ENCODE peak calls at places on chromosomes 11 and 22, in six cellular contexts. D, A, W, J, U and L are unnamed samples. For H3K27me3, the result is how much of the 10 kb centered on the place peaks cover.

GRCh38 chr11:10453261-10453660 is 1.8 kb upstream of the AMPD3 start:
- DNase-seq in A (no peak), U (no peak), W (no peak), J (peak), D (no peak), L (peak)

GRCh38 chr11:75476716-75477613 is 44.0 kb upstream of the KLHL35 start:
- DNase-seq in J (no peak), A (no peak), W (no peak), U (no peak), D (no peak), L (no peak)

GRCh38 chr22:45042263-45042662 is 32.5 kb upstream of the PHF21B start:
- DNase-seq in D (no peak), U (no peak), A (no peak), W (no peak), J (no peak), L (no peak)

GRCh38 chr11:126969865-126970479 is 30.6 kb downstream of the KIRREL3 start:
- DNase-seq in W (no peak), A (no peak), D (no peak), J (peak), U (no peak), L (no peak)

GRCh38 chr11:18115360-18116127 is 9.7 kb upstream of the SAAL1 start:
- DNase-seq in U (no peak), W (peak), D (peak), A (no peak), J (peak), L (peak)

GRCh38 chr11:62338218-62338617 is 970 bp downstream of the ASRGL1 start:
- DNase-seq in A (no peak), J (no peak), D (no peak), U (no peak), W (no peak), L (no peak)

GRCh38 chr11:21056644-21057043 is 387.3 kb downstream of the NELL1 start:
- DNase-seq in J (no peak), A (no peak), D (no peak), W (no peak), U (no peak), L (no peak)

GRCh38 chr22:39623603-39624500 is 53.3 kb downstream of the CACNA1I start:
- DNase-seq in J (no peak), U (no peak), D (no peak), A (no peak), W (no peak), L (no peak)

GRCh38 chr11:8229299-8230177 is 34.1 kb downstream of the LMO1 start:
- DNase-seq in U (peak), J (no peak), D (no peak), W (no peak), A (peak), L (peak)

GRCh38 chr22:43315687-43316217 is 27.4 kb downstream of the SCUBE1 start:
- DNase-seq in D (no peak), A (no peak), J (no peak), W (no peak), U (no peak), L (no peak)

GRCh38 chr11:66126808-66127555 is 56.9 kb downstream of the PACS1 start:
- DNase-seq in A (peak), J (peak), W (no peak), U (no peak), D (peak), L (peak)

GRCh38 chr22:44883011-44883421 is 126.8 kb downstream of the PHF21B start:
- DNase-seq in W (no peak), U (no peak), A (peak), D (no peak), J (no peak), L (no peak)

GRCh38 chr11:19646921-19647320 is 65.7 kb upstream of the NAV2 start:
- DNase-seq in W (peak), U (no peak), A (no peak), D (peak), J (peak), L (no peak)

GRCh38 chr11:120546312-120547205 is 35.0 kb downstream of the GRIK4 start:
- DNase-seq in J (peak), A (no peak), W (peak), D (no peak), U (peak), L (peak)

GRCh38 chr22:46054091-46054877 is 77.3 kb upstream of the WNT7B start:
- DNase-seq in A (no peak), J (peak), D (no peak), U (peak), W (no peak), L (no peak)

GRCh38 chr11:116601734-116602636 is 170.8 kb downstream of the BUD13 start:
- DNase-seq in D (no peak), W (no peak), J (peak), U (no peak), A (no peak), L (no peak)

GRCh38 chr22:31853736-31854500 is 90.4 kb upstream of the YWHAH start:
- DNase-seq in D (no peak), A (no peak), J (peak), W (no peak), U (no peak), L (no peak)

GRCh38 chr11:63764712-63765631 is 3.6 kb downstream of the ZFTA start:
- DNase-seq in J (no peak), U (peak), D (no peak), A (no peak), W (no peak), L (no peak)

GRCh38 chr11:64802370-64803162 is 448 bp downstream of the MAP4K2 start:
- DNase-seq in J (no peak), W (no peak), U (no peak), A (no peak), D (no peak), L (no peak)

GRCh38 chr11:123588117-123588815 is 66.2 kb downstream of the SCN3B start:
- DNase-seq in D (no peak), A (no peak), W (no peak), U (no peak), J (no peak), L (no peak)

GRCh38 chr11:112999518-112999917 is 38.3 kb downstream of the NCAM1 start:
- DNase-seq in D (no peak), U (no peak), W (no peak), A (no peak), J (no peak), L (no peak)

GRCh38 chr22:26403827-26404226 is 25.2 kb upstream of the ASPHD2 start:
- DNase-seq in U (no peak), W (no peak), D (no peak), A (no peak), J (no peak), L (no peak)

GRCh38 chr11:15073361-15074205 is at the start of gene CALCB:
- DNase-seq in D (no peak), J (peak), W (no peak), U (no peak), A (no peak), L (no peak)

GRCh38 chr22:33000342-33001280 is 57.6 kb downstream of the SYN3 start:
- DNase-seq in A (peak), D (peak), U (no peak), J (peak), W (no peak), L (no peak)

GRCh38 chr11:130868087-130868486 is 48.2 kb downstream of the SNX19 start:
- DNase-seq in W (no peak), U (no peak), A (no peak), D (no peak), J (no peak), L (no peak)

GRCh38 chr11:72712168-72712721 is 38.0 kb upstream of the PDE2A start:
- DNase-seq in A (peak), U (peak), J (no peak), D (peak), W (no peak), L (no peak)

GRCh38 chr22:49662681-49663080 is 165.0 kb downstream of the BRD1 start:
- DNase-seq in A (peak), J (no peak), D (no peak), U (peak), W (no peak), L (no peak)

GRCh38 chr22:43550024-43550620 is 138.3 kb downstream of the MPPED1 start:
- DNase-seq in A (no peak), U (no peak), W (no peak), J (no peak), D (no peak), L (no peak)

GRCh38 chr22:45861259-45861658 is 115.7 kb downstream of the WNT7B start:
- DNase-seq in A (no peak), D (no peak), J (no peak), W (no peak), U (no peak), L (no peak)

GRCh38 chr11:23585700-23586099 is 725.4 kb upstream of the CCDC179 start:
- DNase-seq in W (no peak), U (no peak), J (no peak), D (no peak), A (no peak), L (no peak)

GRCh38 chr11:86874314-86875056 is 74.1 kb downstream of the PRSS23 start:
- DNase-seq in W (no peak), D (no peak), A (no peak), U (no peak), J (peak), L (no peak)

GRCh38 chr22:36131907-36132306 is 28.6 kb downstream of the APOL3 start:
- DNase-seq in U (no peak), A (no peak), W (no peak), J (no peak), D (no peak), L (no peak)
- H3K27me3 ChIP-seq in U (under half), A (under half), W (under half), J (under half), D (under half), L (under half)

GRCh38 chr22:19957445-19957844 is 15.8 kb upstream of the TXNRD2 start:
- DNase-seq in D (no peak), J (no peak), W (no peak), U (peak), A (no peak), L (no peak)
- TF ChIP-seq CTCF in D (no peak), J (no peak), W (no peak), U (peak), A (no peak), L (peak)

DNA sequence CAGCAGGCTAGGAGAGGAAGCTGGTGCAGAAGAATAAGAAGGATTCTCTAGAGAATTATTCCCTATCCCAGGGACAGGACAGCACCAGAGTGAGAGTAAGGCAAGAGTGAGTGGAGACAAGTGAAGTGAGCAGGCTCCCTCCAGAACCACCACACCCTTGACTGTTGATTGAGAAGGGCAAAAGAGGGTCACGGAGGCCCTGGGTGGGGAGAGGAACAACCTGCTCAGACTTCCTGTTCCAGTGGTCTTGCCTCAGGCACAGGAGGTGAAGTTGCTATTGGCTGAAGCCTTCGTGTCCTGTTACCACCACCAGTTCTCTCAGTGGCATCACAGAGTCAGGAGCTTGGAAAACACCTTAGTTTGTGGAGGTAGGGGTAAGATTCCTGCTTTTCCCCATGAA is 51.7 kb upstream of the CCDC89 start:
- DNase-seq in U (no peak), J (no peak), W (no peak), D (no peak), A (no peak), L (no peak)
- H3K27me3 ChIP-seq in U (under half), J (under half), W (under half), D (under half), A (under half), L (under half)

DNA sequence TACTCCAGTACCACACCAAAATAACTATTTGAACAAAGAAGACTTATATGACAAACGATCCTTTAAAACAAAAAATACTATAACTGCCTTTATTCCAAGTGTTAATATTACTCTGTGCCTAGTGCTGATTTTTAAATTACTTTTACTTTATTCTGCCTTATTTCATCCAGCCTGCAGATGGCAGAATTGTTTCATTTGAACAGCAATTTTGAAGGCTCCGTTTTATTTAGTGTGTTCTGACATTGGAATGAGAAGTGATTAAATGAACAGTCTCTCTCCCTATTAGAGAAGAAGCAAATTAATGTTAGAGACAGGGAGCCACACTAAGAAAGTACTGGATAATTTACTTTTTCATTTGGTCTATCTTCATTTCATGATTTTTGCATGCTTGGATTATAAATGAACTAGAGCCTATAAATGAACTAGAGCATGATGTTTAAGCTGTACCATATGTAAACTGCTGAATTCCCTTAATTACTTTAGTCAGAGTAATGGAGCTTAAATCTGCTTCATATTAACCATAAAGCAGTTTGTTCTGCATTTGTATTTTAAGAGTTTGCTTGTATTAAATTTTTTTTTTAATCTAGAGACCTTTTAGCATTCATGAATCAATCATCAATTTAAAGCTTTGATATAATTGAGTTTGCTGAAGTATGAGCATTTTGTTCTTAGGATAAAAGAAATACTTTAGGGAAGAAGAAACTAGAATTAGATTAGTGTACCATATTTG is 9.8 kb downstream of the PDHX start:
- DNase-seq in W (no peak), A (no peak), U (no peak), J (peak), D (peak), L (no peak)
- TF ChIP-seq CTCF in W (peak), A (peak), U (peak), J (peak), D (peak), L (no peak)

GRCh38 chr11:69474736-69475135 is 6.7 kb upstream of the LINC01488 start:
- DNase-seq in A (no peak), J (no peak), U (no peak), W (no peak), D (no peak), L (no peak)

GRCh38 chr11:69476715-69477025 is 4.8 kb upstream of the LINC01488 start:
- DNase-seq in A (no peak), D (no peak), J (no peak), W (no peak), U (no peak), L (no peak)

GRCh38 chr11:69475866-69476714 is 5.4 kb upstream of the LINC01488 start:
- DNase-seq in D (no peak), U (no peak), W (no peak), A (no peak), J (no peak), L (no peak)

GRCh38 chr11:69475141-69475865 is 6.2 kb upstream of the LINC01488 start:
- DNase-seq in D (no peak), J (no peak), A (no peak), U (no peak), W (no peak), L (no peak)

DNA sequence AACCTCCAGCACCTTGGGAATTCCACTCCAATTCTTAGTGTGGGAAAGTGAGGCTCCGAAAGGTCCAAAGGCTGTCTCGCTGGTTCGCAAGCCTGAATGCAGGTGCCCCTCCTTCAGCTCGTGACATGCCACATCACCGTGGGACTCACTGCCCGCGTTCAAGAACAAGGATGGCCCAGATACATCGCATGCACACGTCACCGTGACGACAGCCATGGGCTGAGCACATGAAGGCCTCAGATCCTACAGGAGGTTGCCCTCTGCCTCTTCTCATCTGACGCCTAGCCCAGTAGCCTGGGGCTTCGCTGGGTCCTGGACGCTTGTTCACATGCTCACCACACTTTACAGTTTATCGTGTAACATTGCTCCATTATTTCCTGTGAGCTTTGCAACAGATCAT is 4.4 kb upstream of the LINC01488 start:
- DNase-seq in U (no peak), W (no peak), D (no peak), J (no peak), A (no peak), L (no peak)
- H3K27me3 ChIP-seq in U (under half), W (under half), D (under half), J (under half), A (under half), L (under half)